ENCODE peak calls at places on chromosome 20, in four cellular contexts. T, R, P and D are unnamed samples.

GRCh38 chr20:63139856-63140255 is 76.1 kb downstream of the YTHDF1 start:
- DNase-seq in T (no peak), R (no peak), P (no peak), D (no peak)

GRCh38 chr20:62508641-62509051 is 32.9 kb upstream of the GATA5 start:
- DNase-seq in T (no peak), R (no peak), P (no peak), D (no peak)

GRCh38 chr20:3889489-3890409 is 562 bp downstream of the PANK2 start:
- DNase-seq in T (peak; percentile 16), R (peak; percentile 42), P (peak; percentile 83), D (peak; percentile 57)

GRCh38 chr20:13325796-13326340 is 104.8 kb downstream of the ISM1 start:
- DNase-seq in T (no peak), R (no peak), P (no peak), D (no peak)

GRCh38 chr20:41380551-41381262 is 14.1 kb upstream of the EMILIN3 start:
- DNase-seq in T (no peak), R (no peak), P (no peak), D (no peak)

GRCh38 chr20:10611357-10611756 is 62.4 kb downstream of the JAG1 start:
- DNase-seq in T (no peak), R (no peak), P (no peak), D (no peak)

GRCh38 chr20:24147479-24147878 is 158.9 kb upstream of the GGTLC1 start:
- DNase-seq in T (no peak), R (no peak), P (no peak), D (no peak)

GRCh38 chr20:54111460-54111859 is 41.1 kb upstream of the BCAS1 start:
- DNase-seq in T (no peak), R (no peak), P (no peak), D (no peak)

GRCh38 chr20:63325554-63326313 is 32.7 kb downstream of the COL20A1 start:
- DNase-seq in T (no peak), R (no peak), P (no peak), D (no peak)